ENCODE peak calls at places on chromosome 16, in four cellular contexts. One of them, this sample, is unnamed.

GRCh38 chr16:56470232-56470631 is 18.9 kb downstream of the OGFOD1 start:
- DNase-seq in HS-27A: no peak
- DNase-seq in EL: no peak
- DNase-seq in T47D: peak
- DNase-seq in this sample: no peak

GRCh38 chr16:11312718-11313492 is 31.8 kb upstream of the PRM1 start:
- DNase-seq in HS-27A: no peak
- DNase-seq in EL: peak
- DNase-seq in T47D: peak
- DNase-seq in this sample: no peak

GRCh38 chr16:46756772-46757171 is 8.6 kb upstream of the MYLK3 start:
- DNase-seq in HS-27A: no peak
- DNase-seq in EL: no peak
- DNase-seq in T47D: no peak
- DNase-seq in this sample: no peak

GRCh38 chr16:828891-829290 is 28.4 kb upstream of the GNG13 start:
- DNase-seq in HS-27A: no peak
- DNase-seq in EL: no peak
- DNase-seq in T47D: no peak
- DNase-seq in this sample: no peak

GRCh38 chr16:19092653-19093410 is 20.9 kb upstream of the ITPRIPL2 start:
- DNase-seq in HS-27A: no peak
- DNase-seq in EL: no peak
- DNase-seq in T47D: no peak
- DNase-seq in this sample: no peak

GRCh38 chr16:67393111-67393789 is at the start of gene TPPP3:
- DNase-seq in HS-27A: no peak
- DNase-seq in EL: peak
- DNase-seq in T47D: no peak
- DNase-seq in this sample: peak

GRCh38 chr16:30904114-30904780 is 7.8 kb downstream of the CTF1 start:
- DNase-seq in HS-27A: no peak
- DNase-seq in EL: no peak
- DNase-seq in T47D: no peak
- DNase-seq in this sample: no peak

GRCh38 chr16:31157136-31157535 is 7.3 kb upstream of the PRSS36 start:
- DNase-seq in HS-27A: no peak
- DNase-seq in EL: no peak
- DNase-seq in T47D: peak
- DNase-seq in this sample: no peak

GRCh38 chr16:1559446-1559975 is 26.0 kb downstream of the TMEM204 start:
- DNase-seq in HS-27A: no peak
- DNase-seq in EL: no peak
- DNase-seq in T47D: no peak
- DNase-seq in this sample: no peak

GRCh38 chr16:70697601-70698170 is 11.8 kb upstream of the MTSS2 start:
- DNase-seq in HS-27A: no peak
- DNase-seq in EL: peak
- DNase-seq in T47D: no peak
- DNase-seq in this sample: no peak

GRCh38 chr16:50040028-50040427 is 15.0 kb downstream of the CNEP1R1 start:
- DNase-seq in HS-27A: no peak
- DNase-seq in EL: no peak
- DNase-seq in T47D: no peak
- DNase-seq in this sample: no peak

GRCh38 chr16:23026777-23027362 is 122.4 kb downstream of the USP31 start:
- DNase-seq in HS-27A: no peak
- DNase-seq in EL: peak
- DNase-seq in T47D: peak
- DNase-seq in this sample: peak

GRCh38 chr16:66520406-66521194 is 29.3 kb downstream of the TK2 start:
- DNase-seq in HS-27A: no peak
- DNase-seq in EL: no peak
- DNase-seq in T47D: no peak
- DNase-seq in this sample: no peak

GRCh38 chr16:84740596-84741071 is 40.8 kb downstream of the USP10 start:
- DNase-seq in HS-27A: no peak
- DNase-seq in EL: no peak
- DNase-seq in T47D: no peak
- DNase-seq in this sample: no peak

GRCh38 chr16:86909359-86910145 is 331.2 kb downstream of the FOXL1 start:
- DNase-seq in HS-27A: no peak
- DNase-seq in EL: no peak
- DNase-seq in T47D: no peak
- DNase-seq in this sample: no peak

GRCh38 chr16:19098173-19098572 is 15.6 kb upstream of the ITPRIPL2 start:
- DNase-seq in HS-27A: no peak
- DNase-seq in EL: no peak
- DNase-seq in T47D: no peak
- DNase-seq in this sample: no peak

GRCh38 chr16:55949518-55949917 is 74.3 kb upstream of the CES5A start:
- DNase-seq in HS-27A: peak
- DNase-seq in EL: peak
- DNase-seq in T47D: no peak
- DNase-seq in this sample: no peak

GRCh38 chr16:12323007-12323699 is 346.6 kb downstream of the SNX29 start:
- DNase-seq in HS-27A: no peak
- DNase-seq in EL: no peak
- DNase-seq in T47D: no peak
- DNase-seq in this sample: no peak

GRCh38 chr16:88282221-88283041 is 100.3 kb upstream of the ZNF469 start:
- DNase-seq in HS-27A: no peak
- DNase-seq in EL: no peak
- DNase-seq in T47D: no peak
- DNase-seq in this sample: no peak

GRCh38 chr16:56357765-56358322 is 67.5 kb downstream of the AMFR start:
- DNase-seq in HS-27A: no peak
- DNase-seq in EL: no peak
- DNase-seq in T47D: no peak
- DNase-seq in this sample: no peak

GRCh38 chr16:10736926-10737625 is 6.6 kb upstream of the NUBP1 start:
- DNase-seq in HS-27A: no peak
- DNase-seq in EL: peak
- DNase-seq in T47D: peak
- DNase-seq in this sample: peak

GRCh38 chr16:21097151-21097550 is 53.5 kb downstream of the DNAH3 start:
- DNase-seq in HS-27A: no peak
- DNase-seq in EL: peak
- DNase-seq in T47D: no peak
- DNase-seq in this sample: no peak

GRCh38 chr16:3966681-3967080 is 86.2 kb upstream of the CREBBP start:
- DNase-seq in HS-27A: no peak
- DNase-seq in EL: no peak
- DNase-seq in T47D: no peak
- DNase-seq in this sample: no peak

GRCh38 chr16:56606071-56606687 is 2.2 kb upstream of the MT2A start:
- DNase-seq in HS-27A: peak
- DNase-seq in EL: peak
- DNase-seq in T47D: no peak
- DNase-seq in this sample: no peak

GRCh38 chr16:70681382-70682238 is 4.2 kb downstream of the MTSS2 start:
- DNase-seq in HS-27A: no peak
- DNase-seq in EL: no peak
- DNase-seq in T47D: no peak
- DNase-seq in this sample: no peak